ENCODE peak calls at places on chromosomes 3 and 15, in seven cellular contexts. R is GM23248, G is AG09309, J is NCI-H524, B is fibroblast of mammary gland, P is left colon, O is HTR-8/SVneo. M is an unnamed sample.

GRCh38 chr15:90099868-90100854 is 2.1 kb downstream of the IDH2 start:
- DNase-seq in R (peak), G (peak), J (peak), B (peak), P (peak), O (no peak), M (peak)

GRCh38 chr3:195162033-195162669 is 108.8 kb downstream of the XXYLT1 start:
- DNase-seq in R (no peak), G (no peak), J (no peak), B (no peak), P (no peak), O (no peak), M (no peak)

GRCh38 chr3:12158387-12159226 is at the start of gene TIMP4:
- DNase-seq in R (peak), G (no peak), J (no peak), B (peak), P (peak), O (no peak), M (peak)

GRCh38 chr3:109385442-109386318 is 48.3 kb upstream of the DPPA4 start:
- DNase-seq in R (no peak), G (no peak), J (no peak), B (no peak), P (no peak), O (no peak), M (no peak)

GRCh38 chr15:99097441-99098410 is 7.2 kb upstream of the SYNM start:
- DNase-seq in R (no peak), G (no peak), J (no peak), B (no peak), P (no peak), O (no peak), M (no peak)

GRCh38 chr3:194984026-194984425 is 286.9 kb downstream of the XXYLT1 start:
- DNase-seq in R (no peak), G (no peak), J (no peak), B (no peak), P (no peak), O (no peak), M (no peak)

GRCh38 chr3:38227989-38228388 is 37.6 kb upstream of the SLC22A13 start:
- DNase-seq in R (peak), G (no peak), J (no peak), B (peak), P (no peak), O (peak), M (peak)

GRCh38 chr15:41666353-41666920 is 6.2 kb downstream of the MGA start:
- DNase-seq in R (peak), G (no peak), J (no peak), B (no peak), P (no peak), O (no peak), M (no peak)

GRCh38 chr15:71706461-71707229 is 103.7 kb upstream of the NR2E3 start:
- DNase-seq in R (no peak), G (no peak), J (no peak), B (no peak), P (no peak), O (no peak), M (no peak)

GRCh38 chr3:148226246-148226645 is 471.5 kb upstream of the AGTR1 start:
- DNase-seq in R (no peak), G (no peak), J (no peak), B (no peak), P (no peak), O (no peak), M (no peak)

GRCh38 chr3:12553921-12554391 is 2.9 kb upstream of the MKRN2 start:
- DNase-seq in R (peak), G (no peak), J (peak), B (no peak), P (peak), O (peak), M (peak)

GRCh38 chr3:30644615-30645014 is 38.2 kb downstream of the TGFBR2 start:
- DNase-seq in R (peak), G (peak), J (no peak), B (peak), P (peak), O (peak), M (no peak)

GRCh38 chr3:185737020-185737419 is 87.8 kb downstream of the IGF2BP2 start:
- DNase-seq in R (peak), G (no peak), J (no peak), B (peak), P (no peak), O (peak), M (no peak)

GRCh38 chr3:67017211-67017610 is 19.1 kb downstream of the KBTBD8 start:
- DNase-seq in R (peak), G (no peak), J (no peak), B (peak), P (no peak), O (no peak), M (no peak)

GRCh38 chr3:153277029-153277428 is 115.0 kb downstream of the RAP2B start:
- DNase-seq in R (peak), G (no peak), J (no peak), B (peak), P (no peak), O (peak), M (no peak)

GRCh38 chr3:176937546-176937945 is 259.7 kb downstream of the TBL1XR1 start:
- DNase-seq in R (peak), G (no peak), J (no peak), B (no peak), P (no peak), O (no peak), M (no peak)

GRCh38 chr15:95202569-95203349 is 971.4 kb downstream of the MCTP2 start:
- DNase-seq in R (peak), G (no peak), J (no peak), B (peak), P (no peak), O (no peak), M (peak)

GRCh38 chr15:71301958-71302621 is 186.8 kb downstream of the THSD4 start:
- DNase-seq in R (peak), G (no peak), J (no peak), B (peak), P (no peak), O (no peak), M (no peak)

GRCh38 chr15:68431792-68432401 is at the start of gene ITGA11:
- DNase-seq in R (peak), G (no peak), J (peak), B (no peak), P (peak), O (peak), M (peak)

GRCh38 chr15:85606721-85607120 is 188.0 kb downstream of the KLHL25 start:
- DNase-seq in R (no peak), G (no peak), J (no peak), B (no peak), P (no peak), O (no peak), M (no peak)

GRCh38 chr3:23567917-23568316 is 237.8 kb upstream of the UBE2E1 start:
- DNase-seq in R (peak), G (peak), J (no peak), B (peak), P (no peak), O (peak), M (peak)

GRCh38 chr3:38521391-38521987 is 25.3 kb downstream of the EXOG start:
- DNase-seq in R (peak), G (peak), J (peak), B (peak), P (peak), O (peak), M (peak)

GRCh38 chr3:30629736-30630135 is 23.3 kb downstream of the TGFBR2 start:
- DNase-seq in R (no peak), G (no peak), J (no peak), B (no peak), P (no peak), O (no peak), M (no peak)

GRCh38 chr15:28021281-28022039 is 77.7 kb downstream of the OCA2 start:
- DNase-seq in R (peak), G (no peak), J (peak), B (peak), P (peak), O (peak), M (peak)

GRCh38 chr3:50617096-50617791 is at the start of gene MAPKAPK3:
- DNase-seq in R (peak), G (no peak), J (no peak), B (no peak), P (peak), O (no peak), M (no peak)

GRCh38 chr3:83003917-83004316 is 1242.5 kb upstream of the GBE1 start:
- DNase-seq in R (no peak), G (no peak), J (no peak), B (no peak), P (no peak), O (no peak), M (no peak)

GRCh38 chr15:77546050-77546501 is 86.6 kb downstream of the LINGO1 start:
- DNase-seq in R (peak), G (peak), J (no peak), B (peak), P (no peak), O (peak), M (peak)

GRCh38 chr3:197317250-197317963 is 19.0 kb upstream of the DLG1 start:
- DNase-seq in R (peak), G (peak), J (no peak), B (peak), P (no peak), O (no peak), M (peak)